ENCODE peak calls at places on chromosome 10, in four cellular contexts. Q, C, U and E are unnamed samples.

GRCh38 chr10:13788701-13789447 is 202.1 kb downstream of the PRPF18 start:
- DNase-seq in Q (no peak), C (no peak), U (no peak), E (no peak)

GRCh38 chr10:95360122-95360715 is 69.4 kb upstream of the PDLIM1 start:
- DNase-seq in Q (peak), C (no peak), U (peak), E (no peak)

GRCh38 chr10:69241575-69241974 is 21.4 kb downstream of the HKDC1 start:
- DNase-seq in Q (no peak), C (no peak), U (no peak), E (no peak)

GRCh38 chr10:73780966-73781365 is 882 bp upstream of the CHCHD1 start:
- DNase-seq in Q (no peak), C (no peak), U (no peak), E (no peak)

GRCh38 chr10:18261660-18262292 is 121.6 kb downstream of the CACNB2 start:
- DNase-seq in Q (no peak), C (peak), U (no peak), E (no peak)

GRCh38 chr10:116947838-116948529 is 57.0 kb downstream of the SHTN1 start:
- DNase-seq in Q (no peak), C (peak), U (peak), E (no peak)

GRCh38 chr10:48768451-48768766 is 83.7 kb downstream of the WDFY4 start:
- DNase-seq in Q (no peak), C (no peak), U (no peak), E (no peak)

GRCh38 chr10:8183241-8183704 is 128.8 kb downstream of the GATA3 start:
- DNase-seq in Q (no peak), C (no peak), U (no peak), E (peak)

GRCh38 chr10:14093735-14094484 is 236.8 kb downstream of the FRMD4A start:
- DNase-seq in Q (no peak), C (no peak), U (peak), E (no peak)

DNA sequence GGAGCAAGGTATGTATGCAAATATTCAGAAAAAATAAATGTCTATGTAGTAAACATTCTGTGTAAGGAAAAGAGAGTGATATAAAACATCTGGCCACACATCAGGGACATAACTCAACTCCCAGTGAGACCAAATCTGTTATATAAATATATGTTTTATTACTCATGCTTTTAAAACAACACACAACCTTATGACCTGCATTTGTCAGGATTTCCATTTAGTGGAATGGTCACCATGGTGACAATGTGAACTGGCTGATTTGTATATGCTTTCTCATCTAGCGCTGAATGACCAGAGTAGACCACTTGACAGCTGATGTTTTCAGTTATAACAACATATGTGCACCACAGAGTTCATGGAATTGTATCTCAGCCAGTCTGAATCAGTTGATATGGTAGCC is 551.7 kb downstream of the HTR7 start:
- DNase-seq in Q (no peak), C (no peak), U (peak), E (no peak)
- TF ChIP-seq POLR2AphosphoS2 in Q (no peak), C (no peak), U (no peak), E (no peak)

GRCh38 chr10:27947513-27947912 is 51.4 kb downstream of the ODAD2 start:
- DNase-seq in Q (no peak), C (no peak), U (no peak), E (no peak)

GRCh38 chr10:27948191-27948590 is 50.7 kb downstream of the ODAD2 start:
- DNase-seq in Q (no peak), C (no peak), U (no peak), E (no peak)

DNA sequence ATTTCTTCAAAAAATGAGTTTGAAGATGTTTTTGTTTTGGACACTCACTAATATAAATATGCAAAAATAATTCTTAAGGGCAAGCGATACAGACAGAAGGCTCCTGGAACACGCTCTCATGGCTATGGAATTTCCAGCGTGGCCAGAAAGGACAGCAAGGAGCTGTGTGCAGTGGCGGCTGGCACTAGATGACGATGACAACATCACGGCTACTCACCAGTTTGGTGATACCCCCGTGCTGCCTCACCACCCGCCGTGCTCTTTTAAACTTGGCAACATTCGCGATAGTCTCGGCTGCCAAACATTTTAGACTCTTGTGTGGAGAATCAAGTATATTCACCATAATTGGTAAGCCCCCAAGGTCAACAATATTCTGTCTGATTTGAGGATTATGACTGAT is 54.9 kb downstream of the ODAD2 start:
- DNase-seq in Q (no peak), C (no peak), U (no peak), E (no peak)
- TF ChIP-seq POLR2AphosphoS2 in Q (no peak), C (no peak), U (no peak), E (no peak)

GRCh38 chr10:92573091-92573797 is 649 bp downstream of the IDE start:
- DNase-seq in Q (peak), C (no peak), U (peak), E (no peak)

GRCh38 chr10:92569071-92569470 is 4.8 kb downstream of the IDE start:
- DNase-seq in Q (no peak), C (no peak), U (no peak), E (no peak)

GRCh38 chr10:92572362-92573090 is 1.4 kb downstream of the IDE start:
- DNase-seq in Q (peak), C (no peak), U (no peak), E (no peak)

GRCh38 chr10:92571649-92572048 is 2.2 kb downstream of the IDE start:
- DNase-seq in Q (no peak), C (no peak), U (no peak), E (no peak)

GRCh38 chr10:92567952-92568600 is 5.8 kb downstream of the IDE start:
- DNase-seq in Q (no peak), C (no peak), U (no peak), E (no peak)
- TF ChIP-seq POLR2AphosphoS2 in Q (no peak), C (no peak), U (no peak), E (no peak)

GRCh38 chr10:132989476-132990415 is 47.4 kb upstream of the CFAP46 start:
- DNase-seq in Q (no peak), C (no peak), U (no peak), E (no peak)
- TF ChIP-seq POLR2AphosphoS2 in Q (no peak), C (no peak), U (no peak), E (no peak)

GRCh38 chr10:22156750-22157149 is 61.1 kb downstream of the EBLN1 start:
- DNase-seq in Q (no peak), C (no peak), U (no peak), E (no peak)

GRCh38 chr10:22159979-22160378 is 57.8 kb downstream of the EBLN1 start:
- DNase-seq in Q (no peak), C (no peak), U (no peak), E (no peak)

GRCh38 chr10:22159180-22159579 is 58.6 kb downstream of the EBLN1 start:
- DNase-seq in Q (no peak), C (no peak), U (no peak), E (no peak)

GRCh38 chr10:22158426-22158825 is 59.4 kb downstream of the EBLN1 start:
- DNase-seq in Q (no peak), C (no peak), U (no peak), E (no peak)
- TF ChIP-seq POLR2AphosphoS2 in Q (no peak), C (no peak), U (no peak), E (no peak)

GRCh38 chr10:124450010-124450782 is at the start of gene NKX1-2:
- DNase-seq in Q (no peak), C (no peak), U (no peak), E (no peak)
- TF ChIP-seq POLR2AphosphoS2 in Q (no peak), C (no peak), U (no peak), E (no peak)

GRCh38 chr10:61356342-61356741 is 96.8 kb downstream of the TMEM26 start:
- DNase-seq in Q (no peak), C (no peak), U (no peak), E (no peak)
- TF ChIP-seq POLR2AphosphoS2 in Q (no peak), C (no peak), U (no peak), E (no peak)

DNA sequence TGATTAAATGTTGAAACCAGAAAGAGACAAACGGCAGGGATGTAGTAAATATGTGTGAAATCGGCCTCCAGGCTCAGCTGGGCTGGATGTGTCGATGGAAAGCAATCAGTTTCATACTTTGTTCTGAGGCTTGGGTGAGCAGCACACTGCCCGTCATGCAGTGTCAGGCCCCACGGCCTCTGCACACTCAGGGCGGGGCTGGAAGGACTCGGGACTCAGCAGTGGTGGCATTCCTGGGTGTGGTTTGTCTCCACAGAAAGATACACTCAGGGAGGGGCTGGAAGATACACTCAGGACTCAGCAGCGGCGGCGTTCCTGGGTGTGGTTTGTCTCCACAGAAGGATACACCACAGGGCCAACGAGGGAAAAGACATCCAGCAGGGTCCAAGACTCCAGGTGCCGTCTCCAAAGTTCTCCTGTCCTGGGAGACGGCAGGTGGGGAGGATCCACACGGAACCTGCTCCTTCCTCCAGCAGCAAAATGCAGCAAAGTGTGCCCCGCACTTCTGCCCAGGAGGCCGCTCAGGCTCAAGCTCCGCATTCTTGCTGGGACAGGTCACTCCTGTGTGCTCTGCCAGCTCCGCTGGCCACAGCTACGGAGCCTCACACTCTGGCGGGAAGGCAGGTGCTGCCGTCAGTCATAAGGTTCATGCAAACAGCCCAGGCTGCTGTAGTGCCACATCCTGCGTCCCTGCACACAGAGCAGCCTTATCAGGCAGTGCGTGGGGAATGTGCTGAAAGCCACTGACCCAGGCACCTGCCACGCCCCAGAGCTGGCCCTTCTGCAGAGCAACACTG is 22.2 kb downstream of the ADGRA1 start:
- DNase-seq in Q (no peak), C (no peak), U (peak), E (no peak)
- TF ChIP-seq POLR2AphosphoS2 in Q (no peak), C (no peak), U (no peak), E (no peak)

DNA sequence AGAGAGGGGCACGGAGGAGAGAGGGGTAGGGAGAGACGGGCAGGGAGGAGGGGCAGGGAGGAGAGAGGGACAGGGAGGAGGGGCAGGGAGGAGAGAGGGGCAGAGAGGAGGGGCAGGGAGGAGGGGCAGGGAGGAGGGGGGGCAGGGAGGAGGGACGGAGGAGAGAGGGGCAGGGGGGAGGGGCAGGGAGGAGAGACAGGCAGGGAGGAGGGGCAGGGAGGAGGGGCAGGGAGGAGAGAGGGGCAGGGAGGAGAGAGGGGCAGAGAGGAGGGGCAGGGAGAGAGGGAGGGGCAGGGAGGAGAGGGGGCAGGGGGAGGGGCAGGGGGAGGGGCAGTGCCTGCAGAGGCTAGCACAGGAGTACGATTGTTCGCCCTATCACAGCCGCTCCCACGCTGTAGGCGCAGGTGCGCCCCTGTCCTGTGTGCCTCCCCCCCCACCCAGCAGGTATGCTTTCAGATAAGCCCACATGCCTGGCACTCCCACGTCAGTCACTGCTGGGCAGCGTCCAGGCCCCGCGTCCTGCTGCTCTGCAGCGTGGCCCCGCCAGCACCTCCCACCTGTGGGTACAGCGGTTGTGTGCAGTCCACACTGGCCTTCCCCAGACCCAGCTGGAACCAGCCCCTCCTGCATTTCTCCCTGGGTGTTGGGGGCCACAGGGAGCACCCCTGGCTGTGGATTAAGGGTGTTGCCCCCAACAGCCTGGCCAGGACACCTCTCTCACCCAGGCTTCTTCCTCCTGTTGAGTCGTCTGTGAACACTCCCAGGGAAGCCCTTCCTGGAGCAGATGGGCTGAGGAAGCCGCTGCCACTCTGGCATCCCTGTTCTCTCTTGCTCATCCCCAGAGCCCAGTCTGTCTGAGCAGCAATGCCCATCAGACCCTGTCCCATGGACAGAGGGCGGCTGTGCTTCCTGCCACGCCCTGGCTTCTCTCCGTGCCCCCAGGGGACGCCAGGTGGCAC is 10.8 kb downstream of the NKX6-2 start:
- DNase-seq in Q (no peak), C (no peak), U (peak), E (no peak)
- TF ChIP-seq POLR2AphosphoS2 in Q (no peak), C (no peak), U (no peak), E (no peak)

GRCh38 chr10:71973777-71974488 is 9.7 kb downstream of the CHST3 start:
- DNase-seq in Q (no peak), C (no peak), U (no peak), E (no peak)
- TF ChIP-seq POLR2AphosphoS2 in Q (no peak), C (no peak), U (no peak), E (no peak)